ENCODE peak calls at places on chromosomes 6 and 20, in six cellular contexts. S is OCI-LY7, W is SK-N-SH, H is body of pancreas, N is fibroblast of lung, M is thoracic aorta. F is an unnamed sample.
A peak's percentile ranks its signal among the peaks of the same experiment; 100 is the strongest.

GRCh38 chr6:154039231-154039842 is at the start of gene OPRM1:
- DNase-seq in S (no peak), W (peak; percentile 68), H (peak; percentile 44), N (peak; percentile 27), M (no peak), F (no peak)

GRCh38 chr6:149218915-149219314 is 98.6 kb upstream of the TAB2 start:
- DNase-seq in S (no peak), W (no peak), H (no peak), N (no peak), M (no peak), F (no peak)

GRCh38 chr6:36997811-36998722 is 7.4 kb upstream of the FGD2 start:
- DNase-seq in S (no peak), W (peak; percentile 52), H (peak; percentile 97), N (no peak), M (no peak), F (no peak)

GRCh38 chr6:20444786-20445271 is 43.1 kb downstream of the E2F3 start:
- DNase-seq in S (no peak), W (no peak), H (no peak), N (no peak), M (no peak), F (no peak)

GRCh38 chr6:140644017-140644416 is 1269.6 kb upstream of the CITED2 start:
- DNase-seq in S (no peak), W (no peak), H (no peak), N (no peak), M (no peak), F (no peak)

GRCh38 chr6:146898069-146898887 is 299.5 kb downstream of the ADGB start:
- DNase-seq in S (no peak), W (no peak), H (no peak), N (no peak), M (no peak), F (no peak)

GRCh38 chr20:55555075-55555650 is 450.2 kb downstream of the CBLN4 start:
- DNase-seq in S (no peak), W (no peak), H (no peak), N (no peak), M (no peak), F (no peak)

GRCh38 chr20:49403911-49404310 is 78.6 kb downstream of the KCNB1 start:
- DNase-seq in S (no peak), W (no peak), H (no peak), N (no peak), M (no peak), F (no peak)

GRCh38 chr6:107630341-107630995 is 140.6 kb downstream of the SOBP start:
- DNase-seq in S (no peak), W (no peak), H (no peak), N (no peak), M (no peak), F (no peak)

GRCh38 chr20:62716198-62716940 is 7.7 kb downstream of the NTSR1 start:
- DNase-seq in S (no peak), W (no peak), H (no peak), N (peak; percentile 26), M (no peak), F (no peak)

GRCh38 chr20:4471221-4471620 is 250.5 kb upstream of the PRND start:
- DNase-seq in S (no peak), W (no peak), H (no peak), N (peak; percentile 55), M (no peak), F (no peak)

GRCh38 chr6:107369493-107369892 is 89.9 kb downstream of the PDSS2 start:
- DNase-seq in S (no peak), W (no peak), H (peak; percentile 17), N (no peak), M (no peak), F (no peak)

GRCh38 chr6:2839982-2840793 is 1.5 kb downstream of the SERPINB1 start:
- DNase-seq in S (no peak), W (no peak), H (no peak), N (no peak), M (no peak), F (no peak)

GRCh38 chr6:7758456-7758855 is 32.6 kb downstream of the BMP6 start:
- DNase-seq in S (no peak), W (no peak), H (no peak), N (peak; percentile 98), M (no peak), F (no peak)

GRCh38 chr6:98769546-98769945 is 64.8 kb upstream of the POU3F2 start:
- DNase-seq in S (peak; percentile 27), W (no peak), H (no peak), N (peak; percentile 64), M (no peak), F (no peak)

GRCh38 chr20:11917663-11918062 is at the start of gene BTBD3:
- DNase-seq in S (no peak), W (peak; percentile 39), H (peak; percentile 88), N (peak; percentile 80), M (peak; percentile 18), F (no peak)

GRCh38 chr6:148358196-148358785 is 15.7 kb downstream of the SASH1 start:
- DNase-seq in S (no peak), W (no peak), H (peak; percentile 33), N (peak; percentile 47), M (no peak), F (no peak)

GRCh38 chr20:59144179-59144830 is 19.3 kb upstream of the ZNF831 start:
- DNase-seq in S (no peak), W (no peak), H (no peak), N (no peak), M (no peak), F (peak; percentile 35)

GRCh38 chr6:90397929-90398674 is 101.5 kb upstream of the BACH2 start:
- DNase-seq in S (no peak), W (peak; percentile 26), H (peak; percentile 44), N (peak; percentile 40), M (no peak), F (no peak)

GRCh38 chr6:128112494-128112893 is 211.6 kb upstream of the THEMIS start:
- DNase-seq in S (no peak), W (no peak), H (no peak), N (no peak), M (no peak), F (no peak)

GRCh38 chr6:75800708-75801505 is 51.9 kb downstream of the MYO6 start:
- DNase-seq in S (no peak), W (no peak), H (no peak), N (no peak), M (no peak), F (no peak)

GRCh38 chr6:121951918-121952379 is 447.5 kb upstream of the HSF2 start:
- DNase-seq in S (no peak), W (no peak), H (no peak), N (peak; percentile 90), M (peak; percentile 31), F (no peak)

GRCh38 chr6:51349866-51350265 is 531.2 kb downstream of the TFAP2B start:
- DNase-seq in S (no peak), W (no peak), H (no peak), N (no peak), M (no peak), F (no peak)

GRCh38 chr6:154448448-154449096 is 61.9 kb downstream of the CNKSR3 start:
- DNase-seq in S (no peak), W (peak; percentile 78), H (peak; percentile 48), N (peak; percentile 94), M (peak; percentile 28), F (no peak)

GRCh38 chr6:43355862-43356590 is 13.4 kb downstream of the ZNF318 start:
- DNase-seq in S (peak; percentile 27), W (peak; percentile 16), H (no peak), N (peak; percentile 17), M (no peak), F (no peak)

GRCh38 chr20:9319687-9320384 is 194.6 kb upstream of the LAMP5 start:
- DNase-seq in S (no peak), W (no peak), H (no peak), N (peak; percentile 30), M (no peak), F (no peak)

GRCh38 chr6:30061766-30062458 is 847 bp downstream of the POLR1H start:
- DNase-seq in S (peak; percentile 57), W (peak; percentile 38), H (peak; percentile 24), N (peak; percentile 29), M (no peak), F (no peak)

GRCh38 chr20:63215101-63216040 is 560 bp downstream of the YTHDF1 start:
- DNase-seq in S (peak; percentile 37), W (peak; percentile 81), H (no peak), N (peak; percentile 56), M (no peak), F (no peak)

GRCh38 chr20:46000571-46001145 is 8.1 kb upstream of the MMP9 start:
- DNase-seq in S (no peak), W (no peak), H (no peak), N (no peak), M (no peak), F (no peak)

DNA sequence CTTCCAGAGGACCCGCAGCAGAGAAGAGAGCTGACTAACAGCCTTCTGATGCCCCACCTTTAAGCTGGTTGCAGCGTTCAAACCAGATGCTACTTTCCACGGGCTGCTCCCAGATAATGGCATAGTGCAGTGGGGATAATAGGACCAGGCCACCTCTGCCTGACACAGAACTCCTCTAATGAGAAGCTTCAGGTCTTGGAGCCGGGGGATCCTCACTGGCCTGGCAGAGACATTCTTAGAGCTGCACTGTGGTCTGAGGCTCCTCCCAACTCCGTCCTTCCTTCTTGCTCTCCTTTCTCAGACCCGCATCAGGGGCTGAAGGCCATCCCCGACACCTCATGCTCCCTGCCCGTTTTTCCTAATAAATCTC is 206.6 kb upstream of the MARCKS start:
- DNase-seq in S (no peak), W (no peak), H (no peak), N (no peak), M (no peak), F (no peak)
- H3K27ac ChIP-seq in S (no peak overlapping the region), W (no peak overlapping the region), H (no peak overlapping the region), N (no peak overlapping the region), M (no peak overlapping the region), F (no peak overlapping the region)

DNA sequence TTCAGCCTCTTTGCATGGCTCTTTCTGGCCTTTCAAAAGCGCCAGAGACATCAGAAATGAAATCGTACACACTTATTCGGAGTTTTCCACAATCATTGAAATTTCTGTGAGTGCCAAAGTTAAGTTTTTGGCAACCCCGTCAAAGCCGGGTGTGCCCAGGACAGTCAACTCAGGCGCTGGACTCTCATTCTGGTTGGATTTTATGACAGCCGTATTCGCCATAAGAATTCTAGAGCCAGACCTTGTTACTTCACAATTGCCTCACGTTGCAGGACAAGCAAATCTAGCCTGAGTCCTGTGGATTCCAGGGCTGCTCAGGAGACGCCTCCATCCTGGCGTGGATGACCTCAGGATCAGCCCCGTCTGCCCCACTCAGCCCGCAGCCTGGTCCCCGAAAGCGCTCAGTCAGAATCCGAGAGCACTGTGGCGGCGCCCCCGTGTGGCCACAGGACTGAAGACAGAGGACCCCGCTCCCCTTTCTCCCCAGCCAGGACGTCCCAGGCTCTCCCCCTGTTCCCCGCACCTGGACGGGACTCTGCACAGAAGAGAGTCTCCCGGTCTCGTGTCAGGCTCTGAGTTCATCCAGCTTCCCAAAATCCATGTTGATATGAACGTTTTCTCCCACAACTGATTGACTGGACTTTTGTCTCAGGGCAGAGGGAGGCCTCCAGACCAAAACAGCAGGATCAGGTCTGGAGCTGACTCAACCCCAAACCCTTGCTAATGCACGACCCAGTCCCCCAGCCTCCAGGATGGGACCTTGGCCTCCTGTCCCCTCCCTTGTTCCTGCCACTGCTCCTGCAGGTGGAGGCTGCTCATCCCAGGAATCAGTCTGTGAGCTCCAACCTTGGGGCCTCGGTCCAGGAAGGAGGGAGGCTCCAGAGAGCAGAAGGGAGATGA is 38.2 kb downstream of the MICA start:
- DNase-seq in S (peak; percentile 78), W (peak; percentile 75), H (peak; percentile 79), N (peak; percentile 43), M (peak; percentile 48), F (peak; percentile 80)
- H3K4me3 ChIP-seq in S (no peak overlapping the region), W (peak overlapping the region; percentile 37), H (no peak overlapping the region), N (no peak overlapping the region), M (peak overlapping the region; percentile 47), F (peak overlapping the region; percentile 54)

GRCh38 chr6:145137425-145137824 is 597.9 kb downstream of the EPM2A start:
- DNase-seq in S (no peak), W (no peak), H (no peak), N (peak; percentile 27), M (no peak), F (no peak)
- TF ChIP-seq CTCF in S (peak; percentile 44), W (peak; percentile 46), H (no peak), N (peak; percentile 18), M (no peak), F (no peak)

GRCh38 chr6:41723178-41723935 is 12.1 kb downstream of the TFEB start:
- DNase-seq in S (peak; percentile 94), W (no peak), H (peak; percentile 55), N (peak; percentile 89), M (peak; percentile 53), F (no peak)
- H3K27ac ChIP-seq in S (peak overlapping the region; percentile 93), W (peak overlapping the region; percentile 51), H (no peak overlapping the region), N (no peak overlapping the region), M (peak overlapping the region; percentile 47), F (peak overlapping the region; percentile 29)